ENCODE peak calls at places on chromosomes 6 and 20, in seven cellular contexts. R is neural crest cell, F is fibroblast of mammary gland, X is HL-60, V is lower lobe of right lung, W is NB4, O is vagina. Z is an unnamed sample.

GRCh38 chr6:168355716-168356522 is 36.3 kb upstream of the DACT2 start:
- DNase-seq in V (no peak), X (no peak), O (no peak), W (peak), F (peak), R (peak), Z (no peak)

GRCh38 chr20:4717816-4718215 is 3.9 kb upstream of the PRND start:
- DNase-seq in W (no peak), V (no peak), R (no peak), F (peak), X (no peak), O (no peak), Z (no peak)

GRCh38 chr6:111456208-111456607 is 26.8 kb downstream of the REV3L start:
- DNase-seq in R (no peak), O (no peak), W (no peak), F (no peak), X (no peak), V (no peak), Z (no peak)

GRCh38 chr6:5736016-5736738 is 270.5 kb downstream of the NRN1 start:
- DNase-seq in F (no peak), R (no peak), V (no peak), O (no peak), W (peak), X (no peak), Z (no peak)

GRCh38 chr20:59749293-59749680 is 144.9 kb downstream of the PHACTR3 start:
- DNase-seq in W (no peak), F (peak), R (no peak), V (no peak), O (no peak), X (no peak), Z (no peak)

GRCh38 chr20:62702886-62703852 is 5.5 kb upstream of the NTSR1 start:
- DNase-seq in R (no peak), O (no peak), X (no peak), V (no peak), W (peak), F (peak), Z (peak)

GRCh38 chr20:57392512-57393271 is 1.5 kb downstream of the RBM38 start:
- DNase-seq in F (no peak), W (peak), V (peak), X (peak), R (no peak), O (no peak), Z (peak)

GRCh38 chr6:135600086-135600702 is 102.7 kb upstream of the AHI1 start:
- DNase-seq in F (no peak), V (no peak), X (no peak), O (no peak), R (no peak), W (no peak), Z (no peak)

GRCh38 chr20:46700481-46700880 is 9.0 kb upstream of the SLC2A10 start:
- DNase-seq in V (no peak), R (no peak), X (no peak), O (no peak), W (no peak), F (no peak), Z (no peak)

GRCh38 chr6:106749611-106750010 is 120.2 kb downstream of the QRSL1 start:
- DNase-seq in W (no peak), O (no peak), F (no peak), X (no peak), V (no peak), R (no peak), Z (no peak)

GRCh38 chr6:3795836-3796395 is 44.4 kb upstream of the PXDC1 start:
- DNase-seq in V (no peak), R (no peak), F (no peak), X (no peak), O (no peak), W (no peak), Z (no peak)

GRCh38 chr6:33595001-33595846 is 15.1 kb upstream of the BAK1 start:
- DNase-seq in X (no peak), V (no peak), O (no peak), W (no peak), F (peak), R (no peak), Z (no peak)

GRCh38 chr20:6560978-6561377 is 206.5 kb upstream of the BMP2 start:
- DNase-seq in O (no peak), W (peak), R (no peak), X (no peak), V (no peak), F (no peak), Z (no peak)

GRCh38 chr6:75893058-75893775 is 144.2 kb downstream of the MYO6 start:
- DNase-seq in W (peak), V (no peak), O (no peak), F (peak), R (no peak), X (peak), Z (no peak)

GRCh38 chr6:70210462-70210861 is 92.4 kb downstream of the COL9A1 start:
- DNase-seq in W (peak), F (peak), V (no peak), O (no peak), R (no peak), X (no peak), Z (no peak)

GRCh38 chr6:28218312-28219248 is 6.5 kb upstream of the ZSCAN9 start:
- DNase-seq in X (peak), O (no peak), V (peak), F (peak), W (peak), R (peak), Z (peak)

GRCh38 chr20:16158976-16159286 is 414.3 kb downstream of the KIF16B start:
- DNase-seq in O (no peak), R (no peak), X (no peak), W (no peak), F (no peak), V (no peak), Z (no peak)

GRCh38 chr6:49646130-49646824 is 9.6 kb upstream of the RHAG start:
- DNase-seq in X (no peak), O (no peak), V (no peak), W (peak), F (no peak), R (no peak), Z (no peak)

GRCh38 chr6:79538481-79538971 is 1.3 kb upstream of the LCA5 start:
- DNase-seq in F (peak), O (no peak), V (no peak), W (no peak), X (no peak), R (no peak), Z (no peak)

GRCh38 chr20:48453477-48454093 is 374.2 kb downstream of the PREX1 start:
- DNase-seq in W (no peak), V (no peak), R (no peak), O (no peak), X (no peak), F (no peak), Z (peak)

GRCh38 chr20:34956041-34956458 is 382 bp downstream of the MYH7B start:
- DNase-seq in V (no peak), X (no peak), F (no peak), O (no peak), R (no peak), W (no peak), Z (no peak)

GRCh38 chr6:149431905-149432775 is 32.1 kb downstream of the SUMO4 start:
- DNase-seq in F (peak), W (peak), X (peak), O (no peak), V (peak), R (peak), Z (peak)

GRCh38 chr6:37029249-37029959 is 23.9 kb downstream of the FGD2 start:
- DNase-seq in W (peak), V (peak), R (peak), X (peak), O (no peak), F (peak), Z (peak)

GRCh38 chr6:16108996-16109658 is 19.8 kb upstream of the MYLIP start:
- DNase-seq in O (no peak), W (no peak), F (no peak), R (no peak), X (no peak), V (peak), Z (no peak)

GRCh38 chr6:138038148-138038870 is 68.9 kb downstream of the PERP start:
- DNase-seq in R (no peak), V (no peak), F (no peak), X (no peak), W (no peak), O (no peak), Z (no peak)

GRCh38 chr6:37704923-37705238 is 7.2 kb upstream of the MDGA1 start:
- DNase-seq in F (no peak), X (no peak), W (no peak), R (no peak), O (no peak), V (no peak), Z (no peak)

GRCh38 chr20:17843246-17844132 is 125.1 kb downstream of the SNX5 start:
- DNase-seq in R (no peak), V (no peak), O (no peak), F (peak), X (no peak), W (no peak), Z (peak)

GRCh38 chr6:55868910-55869479 is 6.4 kb downstream of the BMP5 start:
- DNase-seq in R (no peak), X (no peak), W (no peak), F (peak), O (no peak), V (no peak), Z (no peak)

GRCh38 chr6:89952696-89953095 is 58.4 kb downstream of the GJA10 start:
- DNase-seq in F (peak), R (no peak), W (peak), O (no peak), X (peak), V (no peak), Z (peak)

GRCh38 chr6:146912730-146913680 is 291.2 kb upstream of the STXBP5 start:
- DNase-seq in X (peak), O (no peak), F (peak), R (no peak), W (peak), V (no peak), Z (no peak)

GRCh38 chr20:873875-874607 is 40.5 kb downstream of the FAM110A start:
- DNase-seq in R (no peak), W (no peak), F (no peak), X (no peak), V (no peak), O (peak), Z (no peak)

GRCh38 chr6:14499804-14500203 is 382.2 kb downstream of the CD83 start:
- DNase-seq in F (peak), R (no peak), W (no peak), O (no peak), V (no peak), X (no peak), Z (no peak)

GRCh38 chr6:11868392-11868791 is 89.8 kb upstream of the ADTRP start:
- DNase-seq in V (no peak), O (no peak), F (no peak), W (no peak), R (no peak), X (no peak), Z (no peak)

GRCh38 chr6:11869656-11870340 is 91.2 kb upstream of the ADTRP start:
- DNase-seq in V (no peak), X (no peak), W (no peak), F (peak), R (no peak), O (no peak), Z (no peak)

GRCh38 chr6:11865926-11866325 is 87.3 kb upstream of the ADTRP start:
- DNase-seq in W (no peak), V (no peak), R (no peak), F (peak), O (no peak), X (no peak), Z (no peak)
- TF ChIP-seq CTCF in W (no peak), V (no peak), R (no peak), F (no peak), O (no peak), X (no peak), Z (no peak)

GRCh38 chr6:43952746-43953145 is 174.5 kb downstream of the MRPL14 start:
- DNase-seq in X (peak), V (no peak), O (peak), W (peak), F (no peak), R (no peak), Z (no peak)

GRCh38 chr6:43954311-43955131 is 172.7 kb downstream of the MRPL14 start:
- DNase-seq in X (no peak), F (no peak), W (no peak), R (no peak), V (no peak), O (no peak), Z (peak)

GRCh38 chr6:43951756-43952675 is 175.2 kb downstream of the MRPL14 start:
- DNase-seq in O (peak), R (no peak), W (peak), V (no peak), X (no peak), F (no peak), Z (peak)

GRCh38 chr6:43953256-43953655 is 174.0 kb downstream of the MRPL14 start:
- DNase-seq in V (no peak), X (peak), R (no peak), W (peak), O (peak), F (no peak), Z (peak)

GRCh38 chr6:43953794-43954310 is 173.4 kb downstream of the MRPL14 start:
- DNase-seq in V (no peak), R (no peak), F (peak), X (no peak), W (peak), O (peak), Z (peak)
- TF ChIP-seq CTCF in V (no peak), R (peak), F (peak), X (no peak), W (peak), O (no peak), Z (no peak)

GRCh38 chr20:25248501-25249172 is 752 bp downstream of the PYGB start:
- DNase-seq in W (peak), F (peak), V (no peak), O (no peak), R (peak), X (no peak), Z (no peak)

GRCh38 chr20:25251019-25251418 is 3.1 kb downstream of the PYGB start:
- DNase-seq in W (no peak), O (no peak), X (no peak), V (no peak), R (no peak), F (no peak), Z (no peak)

GRCh38 chr20:25250508-25250907 is 2.6 kb downstream of the PYGB start:
- DNase-seq in O (no peak), F (peak), W (no peak), R (no peak), V (no peak), X (no peak), Z (no peak)

GRCh38 chr20:25247666-25248500 is at the start of gene PYGB:
- DNase-seq in V (peak), R (peak), X (peak), F (peak), O (no peak), W (peak), Z (peak)

DNA sequence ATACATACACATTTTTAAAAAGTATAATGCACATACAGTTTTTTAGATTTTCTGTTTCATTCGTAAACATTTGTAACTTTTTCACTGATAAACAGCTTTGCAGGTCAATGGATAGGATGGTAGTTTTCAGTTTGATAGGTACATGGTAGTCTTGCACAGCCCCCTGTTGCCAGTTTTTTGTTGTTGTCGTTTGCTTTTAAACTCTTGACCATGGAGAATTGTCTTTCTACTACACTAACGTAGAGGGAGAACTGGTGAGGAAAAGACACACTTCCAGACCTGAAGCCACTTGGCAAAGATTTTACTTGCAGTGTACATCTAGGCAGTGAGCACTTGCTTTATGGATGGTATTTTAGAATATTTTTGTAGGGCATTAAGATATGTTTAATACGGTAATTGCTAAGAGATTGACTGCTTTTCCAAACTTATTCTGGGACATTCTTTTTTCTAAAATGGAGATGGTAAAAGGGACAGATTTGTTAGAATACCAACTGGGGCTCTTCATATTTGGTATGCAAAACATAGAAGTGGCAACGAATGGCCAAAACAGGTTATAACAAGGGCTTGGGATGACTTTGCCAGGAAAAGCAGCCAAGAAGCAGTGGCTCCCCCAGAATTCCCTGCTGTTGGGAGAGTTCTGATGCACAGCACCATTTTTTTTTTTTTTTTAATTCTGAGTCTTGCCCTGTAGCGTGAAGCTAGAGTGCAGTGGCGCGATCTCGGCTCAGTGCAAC is 1.5 kb downstream of the PYGB start:
- DNase-seq in V (no peak), F (peak), W (no peak), X (no peak), R (no peak), O (no peak), Z (no peak)
- TF ChIP-seq CTCF in V (no peak), F (peak), W (no peak), X (no peak), R (no peak), O (no peak), Z (no peak)

DNA sequence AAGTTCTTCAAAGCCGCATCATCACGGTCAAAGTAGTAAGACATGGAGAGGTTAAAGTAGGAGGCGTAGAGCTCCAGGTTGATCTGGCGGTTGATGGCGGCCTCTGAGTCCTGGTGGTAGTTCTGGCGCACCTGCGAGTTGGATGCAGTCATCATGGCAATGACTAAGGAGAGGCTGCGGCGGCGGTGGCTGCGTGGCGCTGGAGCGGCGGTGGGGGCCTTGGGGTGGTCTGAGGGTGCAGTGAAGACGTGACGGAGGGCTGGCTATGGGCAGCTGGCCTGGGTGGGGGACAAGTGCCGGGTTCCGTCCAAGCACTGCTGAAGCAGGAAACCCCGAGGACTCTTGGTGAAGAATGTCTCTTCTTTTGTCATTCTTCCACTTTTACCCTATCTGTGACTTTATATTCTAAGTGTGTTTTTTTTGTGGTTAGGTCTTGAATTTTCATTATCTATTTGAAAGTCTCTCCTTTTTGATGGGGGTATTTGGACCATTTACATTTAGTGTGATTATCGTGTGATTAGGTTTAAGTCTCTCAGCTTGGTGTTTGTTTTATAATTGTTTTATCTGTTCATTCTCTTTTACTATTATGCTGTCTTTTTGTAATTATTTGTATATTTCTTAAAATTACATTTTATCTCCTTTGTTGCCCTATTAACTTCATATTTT is 94.6 kb downstream of the TFAP2B start:
- DNase-seq in W (no peak), V (no peak), X (no peak), R (no peak), F (no peak), O (no peak), Z (no peak)
- TF ChIP-seq CTCF in W (no peak), V (no peak), X (no peak), R (no peak), F (no peak), O (no peak), Z (no peak)

GRCh38 chr6:161922631-161923119 is 648.8 kb upstream of the AGPAT4 start:
- DNase-seq in W (peak), X (peak), R (peak), F (peak), V (no peak), O (no peak), Z (no peak)
- TF ChIP-seq CTCF in W (peak), X (peak), R (peak), F (peak), V (peak), O (no peak), Z (no peak)

Z was measured in CD14-positive monocyte.